ENCODE peak calls at places on chromosome 2, in nine cellular contexts. L, H, U, S, K, Q, E, B and Y are unnamed samples.

GRCh38 chr2:33033524-33034150 is 86.9 kb downstream of the LTBP1 start:
- DNase-seq in L (no peak), H (no peak), U (no peak), S (no peak), K (peak), Q (no peak), E (no peak), B (no peak), Y (no peak)

GRCh38 chr2:25567406-25567805 is 106.0 kb downstream of the DTNB start:
- DNase-seq in L (no peak), H (no peak), U (no peak), S (no peak), K (no peak), Q (no peak), E (peak), B (no peak), Y (no peak)

GRCh38 chr2:195498176-195498575 is 158.8 kb upstream of the SLC39A10 start:
- DNase-seq in L (no peak), H (no peak), U (no peak), S (no peak), K (peak), Q (no peak), E (no peak), B (no peak), Y (peak)

GRCh38 chr2:149310349-149310748 is 20.0 kb upstream of the LYPD6 start:
- DNase-seq in L (no peak), H (no peak), U (no peak), S (no peak), K (no peak), Q (peak), E (no peak), B (no peak), Y (no peak)

GRCh38 chr2:125855204-125855603 is 800.8 kb upstream of the GYPC start:
- DNase-seq in L (no peak), H (no peak), U (no peak), S (no peak), K (no peak), Q (no peak), E (no peak), B (no peak), Y (no peak)

GRCh38 chr2:237149425-237149824 is 63.7 kb downstream of the COPS8 start:
- DNase-seq in L (no peak), H (no peak), U (no peak), S (no peak), K (no peak), Q (no peak), E (no peak), B (no peak), Y (no peak)

GRCh38 chr2:55805662-55806061 is 112.0 kb upstream of the PNPT1 start:
- DNase-seq in L (no peak), H (no peak), U (no peak), S (no peak), K (no peak), Q (no peak), E (no peak), B (no peak), Y (no peak)

GRCh38 chr2:176490061-176490861 is 221.0 kb downstream of the MTX2 start:
- DNase-seq in L (peak), H (no peak), U (peak), S (no peak), K (peak), Q (peak), E (peak), B (peak), Y (peak)

GRCh38 chr2:134513468-134513810 is 205.4 kb downstream of the TMEM163 start:
- DNase-seq in L (no peak), H (no peak), U (no peak), S (no peak), K (no peak), Q (no peak), E (no peak), B (no peak), Y (no peak)

GRCh38 chr2:19802088-19802806 is 99.5 kb downstream of the TTC32 start:
- DNase-seq in L (no peak), H (no peak), U (no peak), S (no peak), K (no peak), Q (no peak), E (no peak), B (no peak), Y (no peak)

GRCh38 chr2:156619021-156619539 is 182.9 kb downstream of the GPD2 start:
- DNase-seq in L (no peak), H (no peak), U (no peak), S (no peak), K (no peak), Q (no peak), E (no peak), B (no peak), Y (no peak)

GRCh38 chr2:162233197-162233596 is 10.0 kb downstream of the FAP start:
- DNase-seq in L (no peak), H (no peak), U (no peak), S (no peak), K (no peak), Q (no peak), E (no peak), B (peak), Y (no peak)

DNA sequence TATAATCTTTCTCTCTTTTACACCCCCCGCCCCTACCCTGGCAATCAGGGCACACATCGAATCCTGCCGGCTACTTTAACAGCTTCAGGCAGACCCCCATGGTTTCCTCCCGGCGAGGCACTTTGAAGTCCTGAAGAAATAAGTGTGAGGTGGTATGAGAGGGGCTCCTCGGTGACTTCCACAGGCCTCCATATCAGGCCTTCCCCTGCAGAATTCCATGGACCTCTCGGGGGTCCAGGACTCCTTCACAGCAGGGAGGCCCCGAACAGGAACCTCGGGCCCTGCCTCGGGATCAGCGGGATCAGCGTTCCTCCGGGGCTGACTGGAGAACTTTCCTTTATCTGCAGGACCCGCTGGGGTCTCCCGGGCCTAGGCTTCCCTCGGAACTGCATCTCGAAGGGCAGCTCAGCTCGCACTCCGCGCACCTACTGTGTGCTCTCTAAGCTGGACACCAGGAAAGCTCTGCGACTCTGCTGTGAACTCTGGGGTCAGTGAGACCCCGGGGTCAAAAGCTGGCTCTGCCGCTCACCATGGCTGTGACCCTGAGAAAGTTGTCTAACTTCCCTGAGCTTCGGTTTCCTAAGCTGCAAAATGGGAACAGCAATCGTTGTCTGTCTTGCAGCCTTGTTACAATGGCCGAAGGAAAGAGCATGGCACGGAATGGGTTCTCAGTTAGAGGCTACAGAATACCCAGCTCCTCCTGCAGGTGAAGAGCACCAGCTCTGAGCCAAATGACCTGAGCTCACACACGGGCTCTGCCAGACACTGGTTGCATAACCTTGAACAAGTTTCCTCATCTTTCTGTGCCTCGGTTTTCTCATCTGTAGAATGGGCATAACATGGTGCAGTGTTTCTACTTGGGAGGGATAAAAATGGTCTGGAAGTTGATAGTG is 97.4 kb upstream of the ID2 start:
- DNase-seq in L (peak), H (no peak), U (no peak), S (no peak), K (no peak), Q (no peak), E (no peak), B (no peak), Y (no peak)
- H3K4me3 ChIP-seq in L (no peak), H (peak), U (peak), S (no peak), K (peak), Q (no peak), E (no peak), B (peak), Y (no peak)

GRCh38 chr2:101406867-101407266 is 19.6 kb upstream of the CREG2 start:
- DNase-seq in L (no peak), H (no peak), U (no peak), S (no peak), K (no peak), Q (no peak), E (no peak), B (no peak), Y (no peak)
- H3K27ac ChIP-seq in L (no peak), H (no peak), U (no peak), S (no peak), K (no peak), Q (no peak), E (no peak), B (no peak), Y (no peak)

DNA sequence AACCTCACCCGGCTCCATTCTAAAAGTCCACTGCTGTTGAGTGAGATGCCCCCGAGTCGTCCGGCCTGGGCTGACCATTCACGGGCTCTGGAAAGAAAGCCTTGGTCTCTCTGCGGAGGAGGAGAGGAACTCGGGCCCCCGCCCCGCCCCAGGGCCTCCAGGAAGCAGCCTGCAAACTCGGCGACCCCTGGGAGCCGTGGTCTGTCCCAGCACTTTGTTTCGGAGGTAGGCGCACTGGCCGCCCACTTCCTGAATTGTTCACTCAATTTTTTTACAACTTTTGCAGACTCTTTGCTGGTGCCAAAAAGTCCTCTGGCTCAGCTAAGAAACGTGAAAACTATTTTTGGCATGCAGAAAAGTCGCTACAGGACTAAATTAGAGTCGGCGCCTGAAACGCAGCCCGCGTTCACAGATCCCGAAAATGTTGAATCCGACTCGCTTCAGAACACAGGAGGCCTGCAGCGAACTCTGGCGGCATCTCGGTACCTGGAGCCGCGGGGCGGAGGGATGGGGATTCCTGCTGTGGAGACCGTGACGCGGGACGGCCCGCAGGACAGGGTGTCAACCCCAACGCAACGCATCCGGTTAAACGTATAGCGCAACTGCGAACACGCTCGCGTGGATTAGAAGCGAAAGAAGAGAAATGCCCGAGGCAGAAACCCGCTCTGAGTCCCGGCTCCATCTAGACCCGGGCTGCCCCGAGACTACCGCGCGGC is 1.5 kb downstream of the PXDN start:
- DNase-seq in L (peak), H (no peak), U (peak), S (peak), K (peak), Q (peak), E (no peak), B (peak), Y (no peak)
- H3K4me3 ChIP-seq in L (no peak), H (peak), U (peak), S (peak), K (peak), Q (peak), E (no peak), B (peak), Y (peak)

GRCh38 chr2:46091961-46092667 is 205.1 kb upstream of the EPAS1 start:
- DNase-seq in L (no peak), H (no peak), U (no peak), S (no peak), K (no peak), Q (no peak), E (no peak), B (no peak), Y (no peak)
- H3K27ac ChIP-seq in L (no peak), H (no peak), U (peak), S (no peak), K (no peak), Q (no peak), E (no peak), B (no peak), Y (no peak)

DNA sequence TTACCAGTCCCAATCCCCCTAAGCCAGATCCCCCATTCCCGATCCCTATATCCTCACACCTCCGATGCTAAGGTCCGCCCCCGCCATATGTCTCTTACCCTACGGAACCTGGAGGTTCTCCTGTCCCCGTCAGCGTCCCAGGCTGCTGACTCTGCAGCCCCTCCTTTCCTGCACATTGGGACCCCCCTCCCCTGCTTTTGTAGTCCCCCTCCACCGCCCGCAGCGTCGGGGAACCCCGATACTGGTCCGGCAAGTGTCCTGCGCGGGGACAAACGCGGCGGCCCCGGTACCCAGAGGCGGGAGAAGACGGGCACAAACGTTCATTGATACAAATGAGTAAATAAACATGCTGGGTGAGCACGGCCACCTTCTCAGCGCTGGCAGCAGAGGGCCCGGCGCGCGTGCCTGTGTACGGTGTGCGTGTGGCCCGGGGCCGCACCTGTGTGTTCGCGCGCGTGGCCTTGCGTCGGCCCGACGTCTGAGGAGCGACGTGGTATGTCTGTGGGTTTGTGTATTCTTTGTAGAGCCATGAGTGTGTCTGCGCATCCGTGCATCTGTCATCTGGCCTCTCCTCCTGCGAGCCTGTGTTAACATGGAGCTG is 2.0 kb upstream of the CYP26B1 start:
- DNase-seq in L (peak), H (no peak), U (peak), S (no peak), K (no peak), Q (peak), E (no peak), B (no peak), Y (no peak)
- H3K4me3 ChIP-seq in L (peak), H (peak), U (peak), S (peak), K (peak), Q (no peak), E (no peak), B (peak), Y (peak)